ENCODE peak calls at places on chromosomes 16 and 17, in five cellular contexts. V is neuronal stem cell, C is OCI-LY7, G is stomach, E is A549. I is an unnamed sample.

GRCh38 chr16:2529061-2529931 is 1.9 kb downstream of the CEMP1 start:
- DNase-seq in V (no peak), C (no peak), G (no peak), E (no peak), I (no peak)

GRCh38 chr17:78665952-78666920 is 89.0 kb upstream of the DNAH17 start:
- DNase-seq in V (no peak), C (peak), G (no peak), E (no peak), I (peak)

GRCh38 chr16:75421820-75422126 is 11.5 kb downstream of the CFDP1 start:
- DNase-seq in V (no peak), C (no peak), G (no peak), E (no peak), I (no peak)

GRCh38 chr16:67299269-67299668 is 19.9 kb downstream of the PLEKHG4 start:
- DNase-seq in V (no peak), C (no peak), G (no peak), E (no peak), I (no peak)

GRCh38 chr17:18356624-18357023 is 6.7 kb downstream of the SHMT1 start:
- DNase-seq in V (no peak), C (no peak), G (no peak), E (no peak), I (no peak)

GRCh38 chr17:80097307-80097630 is 4.1 kb upstream of the GAA start:
- DNase-seq in V (no peak), C (no peak), G (no peak), E (no peak), I (no peak)

GRCh38 chr16:84055366-84055765 is 12.8 kb upstream of the SLC38A8 start:
- DNase-seq in V (no peak), C (no peak), G (no peak), E (no peak), I (no peak)

GRCh38 chr17:57672205-57672632 is 72.9 kb downstream of the CCDC182 start:
- DNase-seq in V (no peak), C (peak), G (no peak), E (no peak), I (peak)

GRCh38 chr17:73870035-73870434 is 225.8 kb upstream of the SDK2 start:
- DNase-seq in V (no peak), C (no peak), G (no peak), E (no peak), I (no peak)

GRCh38 chr16:29147710-29148425 is 163.0 kb downstream of the LAT start:
- DNase-seq in V (no peak), C (no peak), G (no peak), E (no peak), I (no peak)

GRCh38 chr16:75821117-75821516 is 94.8 kb upstream of the CPHXL start:
- DNase-seq in V (no peak), C (peak), G (no peak), E (no peak), I (no peak)

GRCh38 chr17:16925461-16926060 is 46.4 kb downstream of the TNFRSF13B start:
- DNase-seq in V (no peak), C (no peak), G (no peak), E (no peak), I (no peak)

GRCh38 chr17:19812407-19812806 is 55.3 kb downstream of the ULK2 start:
- DNase-seq in V (no peak), C (peak), G (no peak), E (peak), I (no peak)

GRCh38 chr17:58527949-58528348 is 13.5 kb upstream of the MTMR4 start:
- DNase-seq in V (no peak), C (no peak), G (no peak), E (no peak), I (no peak)

GRCh38 chr17:57819273-57819672 is 30.6 kb downstream of the MRPS23 start:
- DNase-seq in V (no peak), C (no peak), G (no peak), E (no peak), I (no peak)

GRCh38 chr17:82394296-82394695 is 22.7 kb downstream of the UTS2R start:
- DNase-seq in V (no peak), C (no peak), G (no peak), E (no peak), I (no peak)

GRCh38 chr17:40915721-40916256 is 21.7 kb downstream of the KRT23 start:
- DNase-seq in V (no peak), C (no peak), G (no peak), E (peak), I (no peak)

GRCh38 chr17:7716299-7716886 is 1.2 kb upstream of the DNAH2 start:
- DNase-seq in V (no peak), C (no peak), G (no peak), E (no peak), I (no peak)

GRCh38 chr17:10119203-10120112 is 78.9 kb downstream of the GAS7 start:
- DNase-seq in V (no peak), C (no peak), G (peak), E (no peak), I (peak)

GRCh38 chr16:57141822-57142631 is 43.8 kb downstream of the PSME3IP1 start:
- DNase-seq in V (no peak), C (peak), G (no peak), E (no peak), I (peak)

GRCh38 chr16:29698042-29698441 is 19.1 kb downstream of the QPRT start:
- DNase-seq in V (no peak), C (no peak), G (no peak), E (no peak), I (no peak)

GRCh38 chr16:19396555-19397011 is 21.1 kb upstream of the TMC5 start:
- DNase-seq in V (no peak), C (no peak), G (peak), E (peak), I (no peak)

GRCh38 chr16:79334127-79334526 is 266.4 kb downstream of the MAF start:
- DNase-seq in V (no peak), C (peak), G (no peak), E (peak), I (peak)

GRCh38 chr17:9350083-9350482 is 225.5 kb downstream of the STX8 start:
- DNase-seq in V (no peak), C (no peak), G (no peak), E (peak), I (no peak)

GRCh38 chr16:57764341-57765159 is 29.0 kb downstream of the KATNB1 start:
- DNase-seq in V (no peak), C (peak), G (no peak), E (peak), I (peak)

GRCh38 chr17:76843703-76844484 is 24.3 kb upstream of the MGAT5B start:
- DNase-seq in V (no peak), C (peak), G (no peak), E (peak), I (no peak)

GRCh38 chr17:31388770-31389672 is 2.5 kb upstream of the RAB11FIP4 start:
- DNase-seq in V (no peak), C (peak), G (peak), E (no peak), I (peak)

GRCh38 chr17:75181608-75182318 is 996 bp downstream of the SUMO2 start:
- DNase-seq in V (no peak), C (peak), G (peak), E (no peak), I (no peak)

GRCh38 chr17:39935896-39936295 is 8.4 kb downstream of the LRRC3C start:
- DNase-seq in V (no peak), C (no peak), G (no peak), E (no peak), I (no peak)

GRCh38 chr17:78971764-78972506 is 7.8 kb downstream of the LGALS3BP start:
- DNase-seq in V (no peak), C (no peak), G (no peak), E (no peak), I (no peak)

GRCh38 chr16:31085371-31085770 is 3.4 kb downstream of the PRSS53 start:
- DNase-seq in V (no peak), C (no peak), G (no peak), E (no peak), I (no peak)

GRCh38 chr17:1315409-1315808 is 35.9 kb downstream of the TRARG1 start:
- DNase-seq in V (no peak), C (no peak), G (no peak), E (no peak), I (no peak)

GRCh38 chr16:10385725-10386516 is at the start of gene ATF7IP2:
- DNase-seq in V (peak), C (peak), G (peak), E (peak), I (peak)

GRCh38 chr17:2856727-2857126 is 60.5 kb downstream of the RAP1GAP2 start:
- DNase-seq in V (no peak), C (no peak), G (no peak), E (no peak), I (no peak)

GRCh38 chr17:47731396-47731795 is 1.6 kb upstream of the TBX21 start:
- DNase-seq in V (no peak), C (no peak), G (no peak), E (no peak), I (no peak)

GRCh38 chr17:47733414-47734288 is 615 bp downstream of the TBX21 start:
- DNase-seq in V (no peak), C (no peak), G (no peak), E (no peak), I (no peak)

GRCh38 chr17:47733047-47733413 is at the start of gene TBX21:
- DNase-seq in V (peak), C (peak), G (peak), E (peak), I (peak)

GRCh38 chr17:47730681-47731080 is 2.4 kb upstream of the TBX21 start:
- DNase-seq in V (no peak), C (no peak), G (no peak), E (no peak), I (no peak)

GRCh38 chr17:47732399-47733046 is 513 bp upstream of the TBX21 start:
- DNase-seq in V (no peak), C (no peak), G (no peak), E (no peak), I (no peak)
- H3K4me3 ChIP-seq in V (no peak), C (no peak), G (peak), E (peak), I (peak)

GRCh38 chr17:36931697-36932382 is 5.4 kb upstream of the LHX1 start:
- DNase-seq in V (no peak), C (no peak), G (no peak), E (no peak), I (no peak)
- H3K4me3 ChIP-seq in V (no peak), C (no peak), G (peak), E (no peak), I (no peak)

GRCh38 chr16:27579086-27579980 is 29.4 kb downstream of the KATNIP start:
- DNase-seq in V (no peak), C (no peak), G (no peak), E (no peak), I (no peak)
- H3K4me3 ChIP-seq in V (no peak), C (no peak), G (no peak), E (no peak), I (no peak)

GRCh38 chr16:54657058-54657708 is 273.5 kb upstream of the IRX5 start:
- DNase-seq in V (no peak), C (no peak), G (peak), E (peak), I (no peak)
- H3K4me3 ChIP-seq in V (no peak), C (no peak), G (no peak), E (no peak), I (no peak)

GRCh38 chr17:4535667-4536258 is 19.4 kb downstream of the MYBBP1A start:
- DNase-seq in V (no peak), C (no peak), G (no peak), E (no peak), I (no peak)
- H3K4me3 ChIP-seq in V (no peak), C (no peak), G (no peak), E (no peak), I (no peak)

DNA sequence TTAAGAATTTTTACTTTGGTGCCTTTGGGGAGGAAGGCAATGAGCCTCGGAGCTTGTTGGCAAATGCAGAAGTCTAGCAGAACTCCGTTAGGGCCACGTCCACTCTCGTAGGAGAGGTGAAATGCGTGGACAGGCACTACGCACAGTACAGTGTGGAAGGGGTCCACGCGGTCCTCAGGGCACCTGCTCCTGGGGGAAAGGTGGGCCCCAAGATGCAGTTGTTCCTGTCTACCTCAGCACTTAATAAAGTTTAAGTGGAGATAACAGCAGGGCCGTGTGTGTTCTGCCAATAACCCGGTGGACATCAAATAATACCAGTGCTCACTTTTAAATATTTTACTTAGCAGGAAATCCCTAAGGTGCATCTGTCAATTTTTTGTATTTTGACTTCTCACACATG is 1.8 kb downstream of the RAB11FIP3 start:
- DNase-seq in V (no peak), C (no peak), G (no peak), E (no peak), I (no peak)
- H3K4me3 ChIP-seq in V (peak), C (peak), G (peak), E (peak), I (no peak)

DNA sequence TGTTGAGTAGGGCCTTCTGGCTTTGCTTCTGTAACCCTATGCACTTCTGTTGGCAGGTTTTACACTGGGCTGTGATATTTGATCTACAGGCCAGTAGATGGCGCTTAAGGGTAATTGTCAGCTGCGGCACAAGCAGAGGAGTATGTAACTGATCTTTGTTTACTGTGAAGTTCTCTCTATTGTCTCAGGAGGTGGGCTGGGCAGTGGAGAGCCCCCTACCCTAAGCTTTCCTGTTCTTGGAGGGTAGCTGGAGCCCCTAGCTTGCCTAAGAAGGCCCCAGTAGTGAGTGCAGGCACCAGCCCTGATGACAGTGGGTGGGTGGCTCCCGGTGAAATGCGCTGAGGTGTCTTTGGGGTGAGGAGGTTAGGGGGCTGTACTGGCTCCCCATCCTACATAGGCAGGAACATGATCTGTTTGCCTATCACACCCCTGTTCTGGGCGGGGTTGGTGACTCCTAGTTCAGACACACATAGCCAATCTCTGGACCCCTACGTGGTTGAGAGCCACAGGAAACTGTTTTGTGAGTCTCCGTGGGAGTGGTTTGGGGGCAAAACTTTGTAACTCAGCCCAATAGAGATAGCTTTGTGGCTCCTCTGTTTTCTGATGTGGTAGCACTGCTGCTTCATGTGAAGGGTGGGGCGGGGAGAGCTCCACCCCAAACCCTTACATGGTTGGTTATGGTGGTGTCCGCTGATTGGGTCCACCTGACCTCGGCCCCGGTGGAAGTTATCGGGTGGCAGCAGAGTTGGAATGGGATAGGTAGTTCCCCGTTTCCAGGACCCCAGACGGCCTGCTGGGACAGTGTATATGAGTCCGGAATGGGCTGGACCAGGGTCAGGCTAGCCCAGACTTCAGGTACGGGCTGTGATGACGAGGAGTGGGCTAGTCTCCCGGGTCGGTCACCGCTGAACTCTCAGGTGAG is 60.4 kb downstream of the SLFN11 start:
- DNase-seq in V (peak), C (peak), G (peak), E (peak), I (peak)
- H3K4me3 ChIP-seq in V (peak), C (no peak), G (peak), E (no peak), I (peak)